ENCODE peak calls at places on chromosomes 16 and 17, in six cellular contexts. One of them, this sample, is unnamed.

GRCh38 chr17:70905796-70906195 is 736.5 kb downstream of the KCNJ2 start:
- DNase-seq in stomach: no peak
- DNase-seq in AG04449: peak
- DNase-seq in BE2C: no peak
- DNase-seq in colonic mucosa: no peak
- DNase-seq in right atrium auricular region: peak
- DNase-seq in this sample: no peak

GRCh38 chr17:52106638-52107261 is 51.8 kb downstream of the CA10 start:
- DNase-seq in stomach: peak
- DNase-seq in AG04449: no peak
- DNase-seq in BE2C: peak
- DNase-seq in colonic mucosa: peak
- DNase-seq in right atrium auricular region: peak
- DNase-seq in this sample: no peak

GRCh38 chr17:9994761-9995160 is 89.7 kb upstream of the RCVRN start:
- DNase-seq in stomach: no peak
- DNase-seq in AG04449: no peak
- DNase-seq in BE2C: no peak
- DNase-seq in colonic mucosa: no peak
- DNase-seq in right atrium auricular region: no peak
- DNase-seq in this sample: no peak

GRCh38 chr16:23124315-23124714 is 24.9 kb downstream of the USP31 start:
- DNase-seq in stomach: no peak
- DNase-seq in AG04449: no peak
- DNase-seq in BE2C: no peak
- DNase-seq in colonic mucosa: no peak
- DNase-seq in right atrium auricular region: no peak
- DNase-seq in this sample: no peak

GRCh38 chr17:79913451-79913850 is 74.2 kb upstream of the CBX4 start:
- DNase-seq in stomach: no peak
- DNase-seq in AG04449: no peak
- DNase-seq in BE2C: no peak
- DNase-seq in colonic mucosa: no peak
- DNase-seq in right atrium auricular region: no peak
- DNase-seq in this sample: no peak

GRCh38 chr16:19210175-19210924 is 42.3 kb downstream of the SYT17 start:
- DNase-seq in stomach: peak
- DNase-seq in AG04449: no peak
- DNase-seq in BE2C: no peak
- DNase-seq in colonic mucosa: no peak
- DNase-seq in right atrium auricular region: no peak
- DNase-seq in this sample: no peak

GRCh38 chr17:7045492-7046126 is 1.7 kb upstream of the SLC16A11 start:
- DNase-seq in stomach: peak
- DNase-seq in AG04449: peak
- DNase-seq in BE2C: no peak
- DNase-seq in colonic mucosa: peak
- DNase-seq in right atrium auricular region: no peak
- DNase-seq in this sample: no peak

GRCh38 chr16:3158498-3159314 is 23.9 kb downstream of the ZNF213 start:
- DNase-seq in stomach: peak
- DNase-seq in AG04449: no peak
- DNase-seq in BE2C: peak
- DNase-seq in colonic mucosa: peak
- DNase-seq in right atrium auricular region: peak
- DNase-seq in this sample: peak

GRCh38 chr16:88005148-88005547 is 53.9 kb downstream of the BANP start:
- DNase-seq in stomach: no peak
- DNase-seq in AG04449: no peak
- DNase-seq in BE2C: no peak
- DNase-seq in colonic mucosa: no peak
- DNase-seq in right atrium auricular region: no peak
- DNase-seq in this sample: peak

GRCh38 chr17:67974186-67974585 is 22.1 kb downstream of the C17orf58 start:
- DNase-seq in stomach: no peak
- DNase-seq in AG04449: no peak
- DNase-seq in BE2C: no peak
- DNase-seq in colonic mucosa: peak
- DNase-seq in right atrium auricular region: peak
- DNase-seq in this sample: no peak

GRCh38 chr16:56675685-56676210 is 6.1 kb downstream of the MT1H start:
- DNase-seq in stomach: no peak
- DNase-seq in AG04449: no peak
- DNase-seq in BE2C: no peak
- DNase-seq in colonic mucosa: no peak
- DNase-seq in right atrium auricular region: no peak
- DNase-seq in this sample: peak

GRCh38 chr16:1724491-1724890 is 18.5 kb downstream of the MAPK8IP3 start:
- DNase-seq in stomach: no peak
- DNase-seq in AG04449: no peak
- DNase-seq in BE2C: no peak
- DNase-seq in colonic mucosa: no peak
- DNase-seq in right atrium auricular region: no peak
- DNase-seq in this sample: no peak

GRCh38 chr17:81217531-81217930 is 5.2 kb downstream of the CEP131 start:
- DNase-seq in stomach: no peak
- DNase-seq in AG04449: no peak
- DNase-seq in BE2C: no peak
- DNase-seq in colonic mucosa: no peak
- DNase-seq in right atrium auricular region: no peak
- DNase-seq in this sample: no peak

GRCh38 chr16:83701494-83701893 is 106.3 kb upstream of the HSBP1 start:
- DNase-seq in stomach: no peak
- DNase-seq in AG04449: no peak
- DNase-seq in BE2C: no peak
- DNase-seq in colonic mucosa: no peak
- DNase-seq in right atrium auricular region: no peak
- DNase-seq in this sample: no peak

GRCh38 chr16:89289428-89290395 is 72.2 kb downstream of the ZNF778 start:
- DNase-seq in stomach: peak
- DNase-seq in AG04449: no peak
- DNase-seq in BE2C: peak
- DNase-seq in colonic mucosa: peak
- DNase-seq in right atrium auricular region: peak
- DNase-seq in this sample: no peak

GRCh38 chr16:12341423-12341822 is 364.9 kb downstream of the SNX29 start:
- DNase-seq in stomach: no peak
- DNase-seq in AG04449: no peak
- DNase-seq in BE2C: no peak
- DNase-seq in colonic mucosa: no peak
- DNase-seq in right atrium auricular region: no peak
- DNase-seq in this sample: no peak

GRCh38 chr17:80952291-80952690 is 39.4 kb upstream of the CHMP6 start:
- DNase-seq in stomach: no peak
- DNase-seq in AG04449: no peak
- DNase-seq in BE2C: no peak
- DNase-seq in colonic mucosa: no peak
- DNase-seq in right atrium auricular region: no peak
- DNase-seq in this sample: no peak

GRCh38 chr17:17179371-17179827 is 26.7 kb downstream of the PLD6 start:
- DNase-seq in stomach: no peak
- DNase-seq in AG04449: no peak
- DNase-seq in BE2C: no peak
- DNase-seq in colonic mucosa: no peak
- DNase-seq in right atrium auricular region: no peak
- DNase-seq in this sample: no peak

GRCh38 chr17:17175340-17175739 is 30.8 kb downstream of the PLD6 start:
- DNase-seq in stomach: no peak
- DNase-seq in AG04449: no peak
- DNase-seq in BE2C: no peak
- DNase-seq in colonic mucosa: no peak
- DNase-seq in right atrium auricular region: no peak
- DNase-seq in this sample: no peak

GRCh38 chr17:17176341-17176740 is 29.8 kb downstream of the PLD6 start:
- DNase-seq in stomach: no peak
- DNase-seq in AG04449: no peak
- DNase-seq in BE2C: no peak
- DNase-seq in colonic mucosa: no peak
- DNase-seq in right atrium auricular region: no peak
- DNase-seq in this sample: no peak

GRCh38 chr17:17175917-17176316 is 30.2 kb downstream of the PLD6 start:
- DNase-seq in stomach: no peak
- DNase-seq in AG04449: no peak
- DNase-seq in BE2C: no peak
- DNase-seq in colonic mucosa: no peak
- DNase-seq in right atrium auricular region: no peak
- DNase-seq in this sample: no peak

GRCh38 chr17:17177186-17177585 is 28.9 kb downstream of the PLD6 start:
- DNase-seq in stomach: no peak
- DNase-seq in AG04449: no peak
- DNase-seq in BE2C: no peak
- DNase-seq in colonic mucosa: no peak
- DNase-seq in right atrium auricular region: no peak
- DNase-seq in this sample: no peak
- TF ChIP-seq CTCF in stomach: no peak
- TF ChIP-seq CTCF in AG04449: no peak
- TF ChIP-seq CTCF in BE2C: no peak
- TF ChIP-seq CTCF in colonic mucosa: no peak
- TF ChIP-seq CTCF in right atrium auricular region: no peak
- TF ChIP-seq CTCF in this sample: no peak

DNA sequence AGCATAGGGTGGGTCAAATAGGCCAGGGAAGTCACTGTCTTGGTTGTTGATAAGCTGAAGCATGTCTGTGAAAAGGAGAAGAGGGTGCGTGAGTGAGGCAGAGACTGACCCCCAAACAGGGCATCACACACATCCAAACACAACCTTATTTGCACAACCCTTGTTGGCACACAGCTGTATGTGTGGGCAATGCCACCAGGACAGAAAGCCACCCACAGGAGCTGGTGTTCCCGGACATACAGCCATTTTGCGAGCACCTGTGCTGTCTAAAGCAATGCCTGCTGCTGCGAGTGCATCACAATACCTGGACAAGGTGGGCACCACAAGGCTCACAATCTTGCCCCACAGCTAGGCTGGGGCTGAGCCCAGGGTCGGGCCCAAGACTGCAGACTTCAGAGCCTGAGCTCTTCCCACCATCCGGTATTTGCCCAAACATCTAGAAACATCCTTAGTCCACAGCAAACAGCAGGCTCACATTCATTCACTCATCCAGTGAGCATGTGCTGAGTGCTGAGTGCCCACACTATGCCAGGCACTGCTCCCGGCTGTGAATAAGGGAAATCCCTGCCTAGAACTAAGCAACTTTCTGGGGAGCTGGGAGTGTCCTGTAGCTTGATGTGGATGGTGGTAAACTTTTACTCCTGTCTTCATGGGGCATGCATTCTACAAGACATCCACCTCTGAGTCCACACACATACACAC is 16.2 kb downstream of the SREBF1 start:
- DNase-seq in stomach: no peak
- DNase-seq in AG04449: no peak
- DNase-seq in BE2C: no peak
- DNase-seq in colonic mucosa: no peak
- DNase-seq in right atrium auricular region: no peak
- DNase-seq in this sample: no peak
- H3K4me3 ChIP-seq in stomach: no peak
- H3K4me3 ChIP-seq in AG04449: no peak
- H3K4me3 ChIP-seq in BE2C: no peak
- H3K4me3 ChIP-seq in colonic mucosa: no peak
- H3K4me3 ChIP-seq in right atrium auricular region: peak
- H3K4me3 ChIP-seq in this sample: no peak

GRCh38 chr17:55769625-55770000 is 18.8 kb downstream of the PCTP start:
- DNase-seq in stomach: no peak
- DNase-seq in AG04449: peak
- DNase-seq in BE2C: no peak
- DNase-seq in colonic mucosa: no peak
- DNase-seq in right atrium auricular region: no peak
- DNase-seq in this sample: peak

GRCh38 chr17:55774834-55775233 is 24.0 kb downstream of the PCTP start:
- DNase-seq in stomach: no peak
- DNase-seq in AG04449: no peak
- DNase-seq in BE2C: no peak
- DNase-seq in colonic mucosa: no peak
- DNase-seq in right atrium auricular region: no peak
- DNase-seq in this sample: no peak

GRCh38 chr17:55773671-55774070 is 22.8 kb downstream of the PCTP start:
- DNase-seq in stomach: no peak
- DNase-seq in AG04449: no peak
- DNase-seq in BE2C: no peak
- DNase-seq in colonic mucosa: no peak
- DNase-seq in right atrium auricular region: no peak
- DNase-seq in this sample: no peak

GRCh38 chr17:55770220-55770870 is 19.5 kb downstream of the PCTP start:
- DNase-seq in stomach: no peak
- DNase-seq in AG04449: peak
- DNase-seq in BE2C: no peak
- DNase-seq in colonic mucosa: no peak
- DNase-seq in right atrium auricular region: no peak
- DNase-seq in this sample: no peak

DNA sequence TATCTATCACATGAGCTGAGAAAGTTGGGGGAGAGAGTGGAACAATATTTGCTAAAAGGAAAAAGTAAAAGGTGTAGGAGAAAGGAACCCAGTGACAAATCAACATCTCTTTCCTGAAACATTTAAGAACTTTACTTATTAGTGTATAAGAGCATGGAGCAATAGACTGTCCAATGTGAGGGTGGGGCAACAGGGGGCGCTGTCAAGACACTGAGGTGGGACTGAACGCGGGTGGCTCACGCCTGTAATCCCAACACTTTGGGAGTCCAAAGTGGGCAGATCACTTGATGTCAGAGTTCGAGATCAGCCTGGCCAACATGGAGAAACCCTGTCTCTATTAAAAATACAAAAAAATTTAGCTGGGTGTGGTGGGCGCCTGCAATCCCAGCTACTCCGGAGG is 21.2 kb downstream of the PCTP start:
- DNase-seq in stomach: no peak
- DNase-seq in AG04449: no peak
- DNase-seq in BE2C: no peak
- DNase-seq in colonic mucosa: no peak
- DNase-seq in right atrium auricular region: no peak
- DNase-seq in this sample: no peak
- TF ChIP-seq CTCF in stomach: no peak
- TF ChIP-seq CTCF in AG04449: no peak
- TF ChIP-seq CTCF in BE2C: no peak
- TF ChIP-seq CTCF in colonic mucosa: no peak
- TF ChIP-seq CTCF in right atrium auricular region: no peak
- TF ChIP-seq CTCF in this sample: no peak

DNA sequence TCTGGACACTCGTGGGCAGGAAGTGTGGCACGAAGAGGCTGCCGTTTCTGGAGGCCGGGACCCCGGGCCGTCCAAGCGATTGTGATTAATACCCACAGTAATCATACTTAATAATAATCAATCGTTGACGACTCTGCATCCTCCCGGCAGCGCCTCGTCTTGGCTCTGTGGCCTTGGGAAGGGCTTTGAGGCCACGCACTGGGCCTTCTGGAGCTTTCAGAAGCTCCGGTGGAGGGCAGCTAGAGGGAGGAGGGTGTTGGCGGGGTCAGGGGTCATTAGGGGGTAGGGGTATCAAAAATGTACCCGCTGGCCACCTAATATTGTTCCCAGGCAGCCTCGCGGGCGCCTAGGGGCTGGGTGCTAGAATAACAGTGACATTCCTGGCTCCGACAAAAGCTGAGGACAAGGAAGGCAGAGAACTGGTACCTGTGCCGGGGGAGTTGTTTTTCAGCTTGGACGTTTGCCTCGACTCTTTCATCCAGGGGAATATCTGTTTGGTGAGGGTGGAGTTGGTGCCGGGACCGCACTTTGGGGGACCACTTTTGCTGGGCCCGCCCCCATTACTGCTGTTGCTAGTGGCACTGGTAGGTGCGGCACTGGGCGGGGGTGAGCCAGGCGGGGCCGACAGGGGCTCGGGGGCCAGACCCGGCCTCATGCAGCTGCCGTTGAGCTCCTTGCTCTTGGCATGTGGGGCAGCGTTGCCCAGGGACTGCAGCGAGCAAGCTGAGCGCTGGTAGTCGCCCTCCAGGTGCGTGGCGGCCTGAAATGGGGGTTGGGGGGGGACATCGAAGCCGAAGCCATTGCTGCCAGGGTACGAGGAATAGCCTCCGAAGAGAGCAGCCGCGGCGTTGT is 6.9 kb upstream of the HOXB2 start:
- DNase-seq in stomach: no peak
- DNase-seq in AG04449: no peak
- DNase-seq in BE2C: no peak
- DNase-seq in colonic mucosa: no peak
- DNase-seq in right atrium auricular region: no peak
- DNase-seq in this sample: no peak
- H3K4me3 ChIP-seq in stomach: peak
- H3K4me3 ChIP-seq in AG04449: peak
- H3K4me3 ChIP-seq in BE2C: no peak
- H3K4me3 ChIP-seq in colonic mucosa: no peak
- H3K4me3 ChIP-seq in right atrium auricular region: no peak
- H3K4me3 ChIP-seq in this sample: no peak

This sample was measured in lower leg skin.